ENCODE peak calls at places on chromosome 6, in seven cellular contexts. One of them, this sample, is unnamed.

GRCh38 chr6:133130863-133131262 is 110.3 kb upstream of the EYA4 start:
- DNase-seq in HCT116: peak; percentile 81
- DNase-seq in neural progenitor cell: no peak
- DNase-seq in MM.1S: no peak
- DNase-seq in GM23338: no peak
- DNase-seq in PC-3: peak; percentile 95
- DNase-seq in GM23248: peak; percentile 52
- DNase-seq in this sample: peak; percentile 55

GRCh38 chr6:124164363-124164762 is 360.7 kb downstream of the NKAIN2 start:
- DNase-seq in neural progenitor cell: no peak
- DNase-seq in MM.1S: no peak
- DNase-seq in PC-3: no peak
- DNase-seq in GM23248: no peak
- DNase-seq in HCT116: no peak
- DNase-seq in GM23338: no peak
- DNase-seq in this sample: no peak

GRCh38 chr6:159788276-159788675 is 1.1 kb downstream of the TCP1 start:
- DNase-seq in MM.1S: peak; percentile 21
- DNase-seq in GM23338: no peak
- DNase-seq in PC-3: no peak
- DNase-seq in neural progenitor cell: peak; percentile 13
- DNase-seq in GM23248: peak; percentile 16
- DNase-seq in HCT116: no peak
- DNase-seq in this sample: no peak

GRCh38 chr6:151007069-151007468 is 141.6 kb downstream of the MTHFD1L start:
- DNase-seq in HCT116: no peak
- DNase-seq in GM23248: no peak
- DNase-seq in PC-3: no peak
- DNase-seq in MM.1S: no peak
- DNase-seq in neural progenitor cell: peak; percentile 29
- DNase-seq in GM23338: peak; percentile 38
- DNase-seq in this sample: no peak

GRCh38 chr6:6277418-6277817 is 43.0 kb downstream of the F13A1 start:
- DNase-seq in MM.1S: no peak
- DNase-seq in HCT116: no peak
- DNase-seq in neural progenitor cell: no peak
- DNase-seq in GM23248: peak; percentile 84
- DNase-seq in GM23338: no peak
- DNase-seq in PC-3: peak; percentile 17
- DNase-seq in this sample: no peak

GRCh38 chr6:15546591-15546990 is 116.2 kb downstream of the DTNBP1 start:
- DNase-seq in HCT116: no peak
- DNase-seq in neural progenitor cell: no peak
- DNase-seq in GM23338: no peak
- DNase-seq in GM23248: no peak
- DNase-seq in MM.1S: no peak
- DNase-seq in PC-3: peak; percentile 30
- DNase-seq in this sample: no peak

GRCh38 chr6:150567360-150567759 is 32.3 kb upstream of the PLEKHG1 start:
- DNase-seq in GM23248: no peak
- DNase-seq in neural progenitor cell: no peak
- DNase-seq in MM.1S: no peak
- DNase-seq in PC-3: no peak
- DNase-seq in GM23338: no peak
- DNase-seq in HCT116: no peak
- DNase-seq in this sample: peak; percentile 63

GRCh38 chr6:163170294-163170883 is 244.1 kb upstream of the QKI start:
- DNase-seq in GM23248: peak; percentile 18
- DNase-seq in PC-3: peak; percentile 33
- DNase-seq in MM.1S: peak; percentile 11
- DNase-seq in neural progenitor cell: no peak
- DNase-seq in GM23338: peak; percentile 51
- DNase-seq in HCT116: no peak
- DNase-seq in this sample: no peak

GRCh38 chr6:50707191-50707590 is 6.1 kb upstream of the TFAP2D start:
- DNase-seq in PC-3: no peak
- DNase-seq in HCT116: no peak
- DNase-seq in neural progenitor cell: no peak
- DNase-seq in GM23338: no peak
- DNase-seq in GM23248: no peak
- DNase-seq in MM.1S: no peak
- DNase-seq in this sample: no peak

GRCh38 chr6:50711686-50712085 is 1.6 kb upstream of the TFAP2D start:
- DNase-seq in MM.1S: no peak
- DNase-seq in neural progenitor cell: no peak
- DNase-seq in HCT116: no peak
- DNase-seq in PC-3: no peak
- DNase-seq in GM23338: peak; percentile 18
- DNase-seq in GM23248: no peak
- DNase-seq in this sample: no peak

GRCh38 chr6:50708664-50709365 is 4.5 kb upstream of the TFAP2D start:
- DNase-seq in GM23248: no peak
- DNase-seq in neural progenitor cell: no peak
- DNase-seq in PC-3: no peak
- DNase-seq in HCT116: no peak
- DNase-seq in MM.1S: no peak
- DNase-seq in GM23338: peak; percentile 33
- DNase-seq in this sample: no peak

GRCh38 chr6:50707652-50708325 is 5.5 kb upstream of the TFAP2D start:
- DNase-seq in neural progenitor cell: peak; percentile 72
- DNase-seq in HCT116: no peak
- DNase-seq in GM23338: peak; percentile 65
- DNase-seq in GM23248: no peak
- DNase-seq in MM.1S: no peak
- DNase-seq in PC-3: no peak
- DNase-seq in this sample: no peak

DNA sequence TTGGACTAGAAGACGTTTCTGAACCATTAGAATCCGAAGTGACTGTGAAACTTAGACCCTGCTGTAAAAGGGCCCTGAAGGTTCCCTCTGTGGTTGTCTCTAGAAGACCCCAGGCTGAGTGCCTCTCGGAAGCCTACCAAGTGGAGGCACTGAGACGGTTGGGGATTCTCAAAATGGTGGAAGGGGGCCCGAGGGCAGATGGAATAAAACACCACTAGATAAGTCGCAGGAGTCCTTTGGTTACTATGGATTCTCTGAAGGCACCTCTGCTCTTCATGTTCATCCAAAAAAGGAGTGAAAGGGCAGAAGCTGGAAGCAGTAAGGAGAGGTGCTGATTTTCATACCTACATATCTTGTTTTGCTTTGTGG is 4.0 kb upstream of the TFAP2D start:
- DNase-seq in GM23248: no peak
- DNase-seq in PC-3: no peak
- DNase-seq in GM23338: no peak
- DNase-seq in HCT116: no peak
- DNase-seq in neural progenitor cell: peak; percentile 11
- DNase-seq in MM.1S: no peak
- DNase-seq in this sample: no peak
- TF ChIP-seq EZH2 in GM23248: no peak
- TF ChIP-seq EZH2 in PC-3: no peak
- TF ChIP-seq EZH2 in GM23338: no peak
- TF ChIP-seq EZH2 in HCT116: no peak
- TF ChIP-seq EZH2 in neural progenitor cell: no peak
- TF ChIP-seq EZH2 in MM.1S: no peak
- TF ChIP-seq EZH2 in this sample: no peak

GRCh38 chr6:90714319-90714718 is 127.4 kb upstream of the MAP3K7 start:
- DNase-seq in HCT116: no peak
- DNase-seq in neural progenitor cell: no peak
- DNase-seq in MM.1S: no peak
- DNase-seq in GM23248: no peak
- DNase-seq in GM23338: no peak
- DNase-seq in PC-3: no peak
- DNase-seq in this sample: no peak

GRCh38 chr6:90715093-90715655 is 128.3 kb upstream of the MAP3K7 start:
- DNase-seq in PC-3: no peak
- DNase-seq in HCT116: no peak
- DNase-seq in neural progenitor cell: no peak
- DNase-seq in GM23248: no peak
- DNase-seq in MM.1S: no peak
- DNase-seq in GM23338: no peak
- DNase-seq in this sample: peak; percentile 21

GRCh38 chr6:90719321-90720195 is 132.7 kb upstream of the MAP3K7 start:
- DNase-seq in GM23248: no peak
- DNase-seq in neural progenitor cell: no peak
- DNase-seq in MM.1S: no peak
- DNase-seq in PC-3: no peak
- DNase-seq in HCT116: no peak
- DNase-seq in GM23338: no peak
- DNase-seq in this sample: no peak

GRCh38 chr6:90720404-90720803 is 133.5 kb upstream of the MAP3K7 start:
- DNase-seq in GM23338: no peak
- DNase-seq in HCT116: no peak
- DNase-seq in neural progenitor cell: no peak
- DNase-seq in GM23248: no peak
- DNase-seq in PC-3: no peak
- DNase-seq in MM.1S: no peak
- DNase-seq in this sample: no peak

GRCh38 chr6:90716345-90716744 is 129.5 kb upstream of the MAP3K7 start:
- DNase-seq in GM23338: no peak
- DNase-seq in HCT116: no peak
- DNase-seq in neural progenitor cell: no peak
- DNase-seq in GM23248: no peak
- DNase-seq in PC-3: no peak
- DNase-seq in MM.1S: no peak
- DNase-seq in this sample: no peak
- TF ChIP-seq EZH2phosphoT487 in GM23338: no peak
- TF ChIP-seq EZH2phosphoT487 in HCT116: no peak
- TF ChIP-seq EZH2phosphoT487 in neural progenitor cell: no peak
- TF ChIP-seq EZH2phosphoT487 in GM23248: no peak
- TF ChIP-seq EZH2phosphoT487 in PC-3: no peak
- TF ChIP-seq EZH2phosphoT487 in MM.1S: no peak
- TF ChIP-seq EZH2phosphoT487 in this sample: no peak

DNA sequence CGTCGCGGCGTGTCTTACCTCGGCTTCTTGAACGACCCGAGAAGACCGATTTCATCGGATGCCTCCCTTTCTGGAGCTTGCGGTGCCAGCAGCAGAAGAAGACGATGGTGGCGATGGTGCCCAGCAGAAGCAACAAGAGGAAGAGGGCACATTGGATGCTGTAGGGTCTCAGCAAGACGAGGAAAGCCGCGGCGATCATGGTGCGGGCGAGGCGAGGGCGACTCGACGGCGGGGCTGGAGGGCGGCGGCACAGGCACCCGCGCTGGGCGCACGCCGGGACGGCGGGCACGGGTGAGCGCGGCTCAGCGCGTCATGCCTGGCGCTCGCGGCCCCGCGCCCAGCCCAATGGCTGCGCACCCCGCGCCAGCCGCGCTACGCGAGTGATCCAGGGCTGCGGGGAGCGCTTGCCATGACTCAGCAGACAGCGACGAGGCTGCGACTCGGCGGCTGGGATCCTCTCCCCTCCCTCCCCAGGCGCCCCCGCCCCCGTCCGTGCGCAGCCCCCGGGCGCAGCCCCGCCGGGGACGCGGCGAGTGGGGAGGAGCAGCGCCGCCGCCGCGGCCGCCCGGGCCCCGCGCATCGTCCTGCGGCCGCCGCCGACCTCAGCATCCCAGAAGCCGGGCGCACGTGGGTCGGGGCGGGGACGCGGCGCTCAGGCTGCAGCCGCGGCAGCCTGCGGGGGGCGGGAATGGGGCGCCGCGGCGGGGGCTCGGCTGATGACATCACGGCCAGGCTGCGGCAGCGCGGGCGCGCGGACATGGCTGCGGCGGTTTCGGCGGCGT is at the start of gene BEND6:
- DNase-seq in MM.1S: peak; percentile 61
- DNase-seq in HCT116: no peak
- DNase-seq in neural progenitor cell: peak; percentile 86
- DNase-seq in GM23248: peak; percentile 97
- DNase-seq in GM23338: peak; percentile 78
- DNase-seq in PC-3: peak; percentile 79
- DNase-seq in this sample: peak; percentile 82
- H3K4me1 ChIP-seq in MM.1S: peaks cover 13% of the 10 kb centered on the region
- H3K4me1 ChIP-seq in HCT116: peaks cover 12% of the 10 kb centered on the region
- H3K4me1 ChIP-seq in neural progenitor cell: peaks cover 11% of the 10 kb centered on the region
- H3K4me1 ChIP-seq in GM23248: peaks cover 61% of the 10 kb centered on the region
- H3K4me1 ChIP-seq in GM23338: peaks cover 16% of the 10 kb centered on the region
- H3K4me1 ChIP-seq in PC-3: peaks cover 51% of the 10 kb centered on the region
- H3K4me1 ChIP-seq in this sample: peaks cover 8% of the 10 kb centered on the region

GRCh38 chr6:62285612-62286469 is at the start of gene KHDRBS2:
- DNase-seq in GM23338: peak; percentile 88
- DNase-seq in HCT116: no peak
- DNase-seq in MM.1S: peak; percentile 91
- DNase-seq in PC-3: no peak
- DNase-seq in GM23248: peak; percentile 3
- DNase-seq in neural progenitor cell: peak; percentile 97
- DNase-seq in this sample: peak; percentile 95
- TF ChIP-seq EZH2 in GM23338: no peak
- TF ChIP-seq EZH2 in HCT116: no peak
- TF ChIP-seq EZH2 in MM.1S: no peak
- TF ChIP-seq EZH2 in PC-3: no peak
- TF ChIP-seq EZH2 in GM23248: no peak
- TF ChIP-seq EZH2 in neural progenitor cell: no peak
- TF ChIP-seq EZH2 in this sample: no peak

GRCh38 chr6:70956451-70957283 is at the start of gene B3GAT2:
- DNase-seq in MM.1S: no peak
- DNase-seq in neural progenitor cell: peak; percentile 79
- DNase-seq in PC-3: no peak
- DNase-seq in GM23248: peak; percentile 52
- DNase-seq in HCT116: no peak
- DNase-seq in GM23338: peak; percentile 66
- DNase-seq in this sample: peak; percentile 47
- TF ChIP-seq EZH2phosphoT487 in MM.1S: no peak
- TF ChIP-seq EZH2phosphoT487 in neural progenitor cell: peak; percentile 30
- TF ChIP-seq EZH2phosphoT487 in PC-3: no peak
- TF ChIP-seq EZH2phosphoT487 in GM23248: peak; percentile 41
- TF ChIP-seq EZH2phosphoT487 in HCT116: no peak
- TF ChIP-seq EZH2phosphoT487 in GM23338: no peak
- TF ChIP-seq EZH2phosphoT487 in this sample: no peak